ENCODE peak calls at places on chromosomes 11 and 22, in six cellular contexts. I is spleen, L is AG09309, G is fibroblast of pulmonary artery, D is AG04449, F is astrocyte of the cerebellum. T is an unnamed sample.

GRCh38 chr11:76086713-76087635 is 119.3 kb downstream of the WNT11 start:
- DNase-seq in I (no peak), L (peak; percentile 31), G (peak; percentile 36), D (peak; percentile 55), F (no peak), T (peak; percentile 24)

GRCh38 chr11:74870485-74870884 is 78.4 kb downstream of the XRRA1 start:
- DNase-seq in I (no peak), L (no peak), G (peak; percentile 71), D (no peak), F (peak; percentile 18), T (peak; percentile 7)

GRCh38 chr11:77190331-77191075 is 62.5 kb downstream of the MYO7A start:
- DNase-seq in I (no peak), L (no peak), G (no peak), D (no peak), F (no peak), T (no peak)

GRCh38 chr22:50422961-50423815 is 51.6 kb downstream of the SBF1 start:
- DNase-seq in I (no peak), L (no peak), G (no peak), D (no peak), F (no peak), T (no peak)

GRCh38 chr11:15374418-15374817 is 259.7 kb downstream of the INSC start:
- DNase-seq in I (no peak), L (no peak), G (no peak), D (no peak), F (no peak), T (no peak)

GRCh38 chr11:87840786-87841185 is 334.5 kb downstream of the RAB38 start:
- DNase-seq in I (no peak), L (no peak), G (no peak), D (no peak), F (no peak), T (no peak)

GRCh38 chr11:68412593-68413475 is 47.7 kb upstream of the PPP6R3 start:
- DNase-seq in I (no peak), L (peak; percentile 14), G (peak; percentile 45), D (peak; percentile 44), F (peak; percentile 67), T (no peak)

GRCh38 chr11:70026012-70026411 is 52.1 kb upstream of the ANO1 start:
- DNase-seq in I (no peak), L (no peak), G (no peak), D (no peak), F (no peak), T (no peak)

GRCh38 chr22:40042312-40042711 is 47.6 kb downstream of the FAM83F start:
- DNase-seq in I (no peak), L (no peak), G (no peak), D (no peak), F (no peak), T (no peak)

GRCh38 chr11:48172818-48173609 is 43.6 kb upstream of the OR4B1 start:
- DNase-seq in I (peak; percentile 83), L (peak; percentile 31), G (peak; percentile 77), D (no peak), F (peak; percentile 23), T (peak; percentile 31)

GRCh38 chr11:64545605-64546004 is 45.4 kb upstream of the SLC22A12 start:
- DNase-seq in I (peak; percentile 47), L (peak; percentile 23), G (peak; percentile 79), D (no peak), F (no peak), T (no peak)

GRCh38 chr22:45007946-45008852 is 1.6 kb downstream of the PHF21B start:
- DNase-seq in I (no peak), L (no peak), G (no peak), D (no peak), F (no peak), T (no peak)

GRCh38 chr11:134468796-134469195 is 56.8 kb upstream of the B3GAT1 start:
- DNase-seq in I (no peak), L (no peak), G (no peak), D (no peak), F (no peak), T (no peak)

GRCh38 chr11:129115652-129116585 is 76.2 kb downstream of the ARHGAP32 start:
- DNase-seq in I (no peak), L (no peak), G (peak; percentile 63), D (peak; percentile 17), F (peak; percentile 15), T (peak; percentile 18)

GRCh38 chr11:22785251-22785650 is 44.4 kb downstream of the SVIP start:
- DNase-seq in I (no peak), L (no peak), G (peak; percentile 76), D (no peak), F (no peak), T (no peak)

GRCh38 chr11:126214446-126215240 is 3.1 kb downstream of the FAM118B start:
- DNase-seq in I (no peak), L (no peak), G (no peak), D (no peak), F (no peak), T (no peak)

GRCh38 chr22:29136715-29137700 is 64.2 kb downstream of the KREMEN1 start:
- DNase-seq in I (no peak), L (no peak), G (no peak), D (no peak), F (no peak), T (no peak)

GRCh38 chr11:27913650-27914049 is 194.3 kb downstream of the KIF18A start:
- DNase-seq in I (no peak), L (no peak), G (peak; percentile 57), D (no peak), F (no peak), T (no peak)

GRCh38 chr11:116311141-116311540 is 461.6 kb downstream of the BUD13 start:
- DNase-seq in I (no peak), L (no peak), G (no peak), D (no peak), F (no peak), T (no peak)

GRCh38 chr22:42247596-42247995 is 22.9 kb downstream of the TCF20 start:
- DNase-seq in I (no peak), L (no peak), G (no peak), D (no peak), F (no peak), T (no peak)

GRCh38 chr22:46009730-46010129 is 32.8 kb upstream of the WNT7B start:
- DNase-seq in I (peak; percentile 68), L (no peak), G (no peak), D (no peak), F (no peak), T (no peak)

GRCh38 chr11:64643258-64643881 is 52.4 kb downstream of the SLC22A12 start:
- DNase-seq in I (no peak), L (no peak), G (no peak), D (no peak), F (no peak), T (no peak)

GRCh38 chr11:55707029-55707428 is 45.0 kb downstream of the OR4C6 start:
- DNase-seq in I (no peak), L (no peak), G (peak; percentile 57), D (peak; percentile 1), F (no peak), T (no peak)

GRCh38 chr22:22767876-22768602 is 119.6 kb upstream of the IGLL5 start:
- DNase-seq in I (no peak), L (no peak), G (no peak), D (no peak), F (no peak), T (no peak)
- TF ChIP-seq CTCF in I (no peak), L (no peak), G (peak; percentile 36), D (no peak), F (no peak), T (no peak)

GRCh38 chr11:2133481-2134021 is 5.6 kb downstream of the IGF2 start:
- DNase-seq in I (no peak), L (no peak), G (no peak), D (no peak), F (no peak), T (no peak)
- TF ChIP-seq CTCF in I (no peak), L (no peak), G (no peak), D (no peak), F (no peak), T (no peak)

DNA sequence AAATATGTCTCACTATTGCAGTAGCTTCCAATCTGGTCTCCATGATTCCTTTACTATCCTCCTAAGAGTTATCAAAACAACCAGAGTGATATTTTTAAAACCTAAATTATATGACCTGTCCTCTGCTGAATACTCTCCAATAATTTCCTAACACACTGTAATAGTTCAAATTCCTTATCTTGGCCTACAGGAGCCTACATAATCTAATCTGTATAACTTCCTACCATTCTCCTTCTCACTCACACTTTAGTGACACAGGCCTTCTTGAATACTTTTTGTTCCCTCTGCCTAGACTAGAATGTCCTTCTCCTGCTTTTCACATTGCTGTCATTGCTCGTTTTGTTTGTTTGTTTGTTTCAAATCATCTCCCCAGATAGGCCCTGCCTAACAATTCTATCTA is 9.4 kb downstream of the FHIP1B start:
- DNase-seq in I (no peak), L (no peak), G (no peak), D (no peak), F (no peak), T (no peak)
- TF ChIP-seq CTCF in I (no peak), L (no peak), G (no peak), D (no peak), F (no peak), T (no peak)

DNA sequence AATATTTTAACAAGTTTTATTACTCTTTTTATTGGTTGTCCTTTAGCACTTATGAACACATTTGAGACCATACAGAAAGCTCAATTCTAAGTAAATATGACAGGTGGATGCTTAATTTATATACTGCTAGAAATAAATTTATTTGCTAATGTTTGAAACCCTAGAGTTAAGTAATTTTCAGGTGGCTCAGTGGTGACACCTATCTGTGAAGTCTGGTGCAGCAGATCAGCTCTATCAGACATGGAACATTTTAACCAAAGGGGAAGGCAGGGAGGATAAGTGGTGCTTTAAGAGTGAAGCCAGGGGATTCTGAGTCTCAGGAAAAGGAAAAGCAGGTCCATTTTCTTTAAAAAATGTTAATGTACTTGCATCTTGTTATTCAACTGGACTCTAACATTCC is 175.8 kb downstream of the DSCAML1 start:
- DNase-seq in I (no peak), L (no peak), G (peak; percentile 23), D (no peak), F (no peak), T (no peak)
- TF ChIP-seq CTCF in I (peak; percentile 37), L (peak; percentile 56), G (peak; percentile 61), D (peak; percentile 21), F (peak; percentile 58), T (peak; percentile 51)

GRCh38 chr11:104333977-104334376 is 170.0 kb upstream of the PDGFD start:
- DNase-seq in I (no peak), L (no peak), G (no peak), D (no peak), F (no peak), T (no peak)
- TF ChIP-seq CTCF in I (no peak), L (peak; percentile 7), G (peak; percentile 29), D (peak; percentile 32), F (peak; percentile 13), T (peak; percentile 19)

GRCh38 chr11:66267039-66267378 is 1.4 kb upstream of the RAB1B start:
- DNase-seq in I (no peak), L (no peak), G (no peak), D (no peak), F (no peak), T (no peak)

GRCh38 chr11:66268953-66269906 is 791 bp downstream of the RAB1B start:
- DNase-seq in I (peak; percentile 89), L (no peak), G (peak; percentile 18), D (no peak), F (no peak), T (no peak)

GRCh38 chr11:66266378-66267038 is 1.9 kb upstream of the RAB1B start:
- DNase-seq in I (peak; percentile 87), L (no peak), G (no peak), D (no peak), F (no peak), T (no peak)

GRCh38 chr11:66268210-66268952 is at the start of gene RAB1B:
- DNase-seq in I (peak; percentile 100), L (peak; percentile 96), G (peak; percentile 100), D (peak; percentile 92), F (peak; percentile 99), T (peak; percentile 99)

GRCh38 chr11:66267379-66268209 is 845 bp upstream of the RAB1B start:
- DNase-seq in I (peak; percentile 97), L (no peak), G (peak; percentile 88), D (peak; percentile 12), F (peak; percentile 54), T (peak; percentile 74)
- TF ChIP-seq CTCF in I (peak; percentile 50), L (no peak), G (no peak), D (peak; percentile 50), F (peak; percentile 10), T (no peak)

T was measured in AG09319.